ENCODE peak calls at places on chromosomes 1 and 21, in four cellular contexts. O is H9, Y is Panc1, D is transverse colon. V is an unnamed sample.

GRCh38 chr1:216566809-216567208 is 143.6 kb upstream of the USH2A start:
- DNase-seq in O (no peak), Y (no peak), D (no peak), V (no peak)

GRCh38 chr1:162003825-162004205 is 19.9 kb downstream of the OLFML2B start:
- DNase-seq in D (no peak), Y (no peak), O (no peak), V (no peak)

GRCh38 chr1:183244466-183244865 is 58.4 kb downstream of the LAMC2 start:
- DNase-seq in D (peak; percentile 68), Y (no peak), O (no peak), V (peak; percentile 25)

GRCh38 chr1:209873067-209873810 is 45.5 kb downstream of the UTP25 start:
- DNase-seq in D (no peak), Y (no peak), O (no peak), V (no peak)

GRCh38 chr1:174877208-174877673 is 122.5 kb upstream of the CACYBP start:
- DNase-seq in O (no peak), Y (no peak), D (peak; percentile 22), V (peak; percentile 21)

GRCh38 chr1:119040906-119041305 is 52.8 kb upstream of the TBX15 start:
- DNase-seq in D (peak; percentile 10), O (no peak), Y (no peak), V (peak; percentile 23)

GRCh38 chr1:29195875-29196274 is 14.2 kb upstream of the SRSF4 start:
- DNase-seq in O (no peak), D (no peak), Y (no peak), V (no peak)

GRCh38 chr1:64934115-64934880 is 32.1 kb downstream of the JAK1 start:
- DNase-seq in D (no peak), O (no peak), Y (no peak), V (no peak)

GRCh38 chr1:183349201-183349711 is 68.9 kb downstream of the NMNAT2 start:
- DNase-seq in O (no peak), D (no peak), Y (no peak), V (no peak)

GRCh38 chr21:45378258-45378966 is 26.6 kb upstream of the COL18A1 start:
- DNase-seq in O (peak; percentile 68), Y (no peak), D (no peak), V (no peak)

GRCh38 chr1:4160181-4160580 is 260.1 kb upstream of the C1orf174 start:
- DNase-seq in Y (no peak), D (no peak), O (peak; percentile 12), V (no peak)

GRCh38 chr1:4166711-4167110 is 266.6 kb upstream of the C1orf174 start:
- DNase-seq in D (no peak), O (no peak), Y (no peak), V (no peak)

GRCh38 chr1:4156241-4156640 is 256.2 kb upstream of the C1orf174 start:
- DNase-seq in O (no peak), D (no peak), Y (no peak), V (no peak)

GRCh38 chr1:4165901-4166300 is 265.8 kb upstream of the C1orf174 start:
- DNase-seq in Y (no peak), O (no peak), D (no peak), V (no peak)

GRCh38 chr1:4161271-4162006 is 261.4 kb upstream of the C1orf174 start:
- DNase-seq in Y (no peak), D (no peak), O (peak; percentile 13), V (no peak)
- H3K27me3 ChIP-seq in Y (no peaks in the 10 kb centered on the region), D (peaks cover 2% of the 10 kb centered on the region), O (no peaks in the 10 kb centered on the region), V (no peaks in the 10 kb centered on the region)

DNA sequence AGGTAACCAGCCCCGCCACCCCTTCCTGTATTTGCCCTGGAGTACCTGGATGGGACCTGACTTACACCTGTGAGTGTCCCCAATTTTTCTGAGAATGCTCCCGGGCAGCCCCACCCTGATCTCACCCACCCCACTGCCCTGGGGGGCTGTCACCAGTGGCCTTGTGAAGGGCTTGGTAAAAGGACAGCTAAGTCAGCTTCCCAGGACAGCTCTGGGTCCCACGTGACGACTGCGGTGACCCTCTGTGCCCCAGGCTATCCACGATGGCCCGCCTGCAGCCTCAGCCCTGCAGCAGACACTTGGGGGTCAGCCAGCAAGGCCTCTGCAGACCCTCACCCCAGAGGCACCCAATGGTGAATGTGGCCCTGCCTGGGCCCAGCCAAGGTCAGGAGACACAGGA is 5.6 kb downstream of the SRM start:
- DNase-seq in O (no peak), Y (no peak), D (no peak), V (no peak)
- H3K27me3 ChIP-seq in O (no peaks in the 10 kb centered on the region), Y (no peaks in the 10 kb centered on the region), D (no peaks in the 10 kb centered on the region), V (no peaks in the 10 kb centered on the region)

GRCh38 chr1:156676820-156677615 is at the start of gene NES:
- DNase-seq in O (peak; percentile 93), D (peak; percentile 50), Y (no peak), V (no peak)

GRCh38 chr1:156681196-156681595 is 4.0 kb upstream of the NES start:
- DNase-seq in Y (no peak), O (no peak), D (no peak), V (no peak)

GRCh38 chr1:156682166-156682890 is 5.1 kb upstream of the NES start:
- DNase-seq in O (peak; percentile 77), D (no peak), Y (no peak), V (no peak)

GRCh38 chr1:156677616-156678596 is 699 bp upstream of the NES start:
- DNase-seq in D (peak; percentile 56), O (peak; percentile 81), Y (no peak), V (peak; percentile 65)

DNA sequence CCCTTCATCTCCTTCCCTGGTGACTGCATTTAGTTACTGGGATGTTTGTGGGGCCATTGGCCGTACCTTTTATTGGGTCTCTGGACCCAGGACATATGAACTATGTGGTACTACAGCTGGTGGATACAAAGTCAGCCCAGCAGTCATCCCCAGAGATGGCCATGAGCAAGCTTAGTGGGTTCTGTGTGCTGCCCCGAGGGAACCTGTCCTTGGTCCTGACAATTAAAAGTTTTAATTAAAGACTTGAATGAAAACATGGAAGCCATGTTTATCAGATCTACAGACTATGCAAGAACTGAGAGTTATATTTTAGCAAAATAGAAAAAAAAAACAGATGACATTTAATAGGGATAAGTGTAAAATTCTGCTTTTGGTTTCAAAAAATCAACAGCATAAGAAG is 2.8 kb upstream of the NES start:
- DNase-seq in Y (no peak), D (no peak), O (no peak), V (no peak)
- H3K27me3 ChIP-seq in Y (no peaks in the 10 kb centered on the region), D (peaks cover 77% of the 10 kb centered on the region), O (no peaks in the 10 kb centered on the region), V (peaks cover 3% of the 10 kb centered on the region)

GRCh38 chr1:6245086-6245868 is 1.3 kb downstream of the HES3 start:
- DNase-seq in D (peak; percentile 78), Y (peak; percentile 36), O (peak; percentile 89), V (peak; percentile 87)
- H3K27me3 ChIP-seq in D (peaks cover 96% of the 10 kb centered on the region), Y (no peaks in the 10 kb centered on the region), O (peaks cover 10% of the 10 kb centered on the region), V (peaks cover 15% of the 10 kb centered on the region)

GRCh38 chr1:114258633-114259032 is 105.0 kb upstream of the SYT6 start:
- DNase-seq in D (no peak), O (no peak), Y (no peak), V (no peak)

GRCh38 chr1:114262314-114262960 is 108.8 kb upstream of the SYT6 start:
- DNase-seq in O (no peak), Y (no peak), D (no peak), V (no peak)

GRCh38 chr1:114258074-114258473 is 104.4 kb upstream of the SYT6 start:
- DNase-seq in D (no peak), Y (no peak), O (no peak), V (no peak)

GRCh38 chr1:114260805-114261488 is 107.3 kb upstream of the SYT6 start:
- DNase-seq in Y (no peak), O (no peak), D (no peak), V (no peak)

GRCh38 chr1:114259517-114260160 is 106.0 kb upstream of the SYT6 start:
- DNase-seq in Y (no peak), O (no peak), D (no peak), V (no peak)
- H3K27me3 ChIP-seq in Y (no peaks in the 10 kb centered on the region), O (no peaks in the 10 kb centered on the region), D (peaks cover 10% of the 10 kb centered on the region), V (no peaks in the 10 kb centered on the region)

GRCh38 chr1:228059536-228060457 is 22.7 kb upstream of the ARF1 start:
- DNase-seq in D (peak; percentile 97), Y (no peak), O (peak; percentile 100), V (no peak)

GRCh38 chr1:228062085-228062791 is 20.3 kb upstream of the ARF1 start:
- DNase-seq in Y (no peak), O (no peak), D (no peak), V (no peak)

GRCh38 chr1:228058981-228059535 is 23.4 kb upstream of the ARF1 start:
- DNase-seq in O (no peak), Y (no peak), D (no peak), V (peak; percentile 29)

GRCh38 chr1:228061411-228062084 is 21.0 kb upstream of the ARF1 start:
- DNase-seq in O (no peak), Y (no peak), D (no peak), V (no peak)

DNA sequence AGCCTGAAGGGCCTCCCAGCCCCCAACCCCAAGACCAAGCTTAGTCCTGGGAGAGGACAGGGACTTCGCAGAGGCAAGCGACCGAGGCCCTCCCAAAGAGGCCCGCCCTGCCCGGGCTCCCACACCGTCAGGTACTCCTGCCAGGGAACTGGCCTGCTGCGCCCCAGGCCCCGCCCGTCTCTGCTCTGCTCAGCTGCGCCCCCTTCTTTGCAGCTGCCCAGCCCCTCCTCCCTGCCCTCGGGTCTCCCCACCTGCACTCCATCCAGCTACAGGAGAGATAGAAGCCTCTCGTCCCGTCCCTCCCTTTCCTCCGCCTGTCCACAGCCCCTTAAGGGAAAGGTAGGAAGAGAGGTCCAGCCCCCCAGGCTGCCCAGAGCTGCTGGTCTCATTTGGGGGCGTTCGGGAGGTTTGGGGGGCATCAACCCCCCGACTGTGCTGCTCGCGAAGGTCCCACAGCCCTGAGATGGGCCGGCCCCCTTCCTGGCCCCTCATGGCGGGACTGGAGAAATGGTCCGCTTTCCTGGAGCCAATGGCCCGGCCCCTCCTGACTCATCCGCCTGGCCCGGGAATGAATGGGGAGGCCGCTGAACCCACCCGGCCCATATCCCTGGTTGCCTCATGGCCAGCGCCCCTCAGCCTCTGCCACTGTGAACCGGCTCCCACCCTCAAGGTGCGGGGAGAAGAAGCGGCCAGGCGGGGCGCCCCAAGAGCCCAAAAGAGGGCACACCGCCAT is 21.9 kb upstream of the ARF1 start:
- DNase-seq in O (peak; percentile 88), D (peak; percentile 47), Y (no peak), V (no peak)
- H3K27me3 ChIP-seq in O (peaks cover 42% of the 10 kb centered on the region), D (peaks cover 90% of the 10 kb centered on the region), Y (peaks cover 6% of the 10 kb centered on the region), V (peaks cover 5% of the 10 kb centered on the region)

DNA sequence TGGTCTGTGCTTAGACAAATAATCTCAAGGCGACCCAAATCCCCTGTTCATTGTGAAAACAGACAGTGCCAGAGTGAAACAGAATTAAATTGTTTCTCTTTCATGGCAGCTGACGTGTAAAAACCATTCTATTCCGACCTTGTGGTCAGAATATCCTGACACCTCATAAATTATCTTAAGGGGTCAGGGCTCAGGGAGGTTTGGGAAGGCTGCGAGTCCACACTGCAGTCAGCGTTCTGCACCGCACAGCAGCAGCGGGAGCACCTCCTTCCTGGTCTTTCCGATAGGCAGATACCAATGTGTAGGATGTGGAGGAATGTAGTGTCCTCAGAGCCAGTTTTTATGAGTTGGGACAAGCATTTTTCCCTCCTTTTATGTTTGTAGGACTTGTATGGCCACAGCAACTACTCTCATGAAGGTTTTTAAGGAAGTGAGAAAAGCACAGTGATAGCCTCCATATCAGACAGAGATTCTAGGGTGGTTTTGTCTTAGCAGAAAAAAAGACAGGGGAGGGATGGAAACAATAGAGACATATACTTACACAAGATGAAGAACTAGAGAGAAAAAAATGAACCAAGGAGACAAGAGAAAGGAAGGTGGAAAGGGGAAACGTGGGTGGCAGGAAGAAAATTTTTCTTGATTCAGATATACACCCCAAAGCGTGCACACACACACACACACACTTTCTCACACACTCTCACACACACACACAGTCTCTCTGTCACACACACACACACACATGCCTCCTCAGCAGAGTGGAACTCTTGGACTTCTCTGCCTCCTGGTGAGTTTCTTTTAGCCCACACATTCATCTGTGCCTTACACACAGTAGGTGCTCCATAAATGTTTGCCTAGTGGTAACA is 68.6 kb downstream of the NTMT2 start:
- DNase-seq in O (no peak), Y (no peak), D (no peak), V (no peak)
- H3K27me3 ChIP-seq in O (no peaks in the 10 kb centered on the region), Y (no peaks in the 10 kb centered on the region), D (no peaks in the 10 kb centered on the region), V (no peaks in the 10 kb centered on the region)

GRCh38 chr21:33064623-33064996 is 5.3 kb upstream of the OLIG1 start:
- DNase-seq in Y (no peak), O (peak; percentile 51), D (no peak), V (no peak)
- H3K27me3 ChIP-seq in Y (peaks cover 14% of the 10 kb centered on the region), O (peaks cover 38% of the 10 kb centered on the region), D (peaks cover 73% of the 10 kb centered on the region), V (no peaks in the 10 kb centered on the region)

V was measured in ovary.